ENCODE peak calls at places on chromosomes 1 and 21, in five cellular contexts. E is activated CD8-positive, alpha-beta T cell treated with anti-CD3 and anti-CD28 coated beads for 36 hours; Z is HFF-Myc; I is foreskin fibroblast; C is lung. X is an unnamed sample.

GRCh38 chr1:173190101-173190895 is 16.8 kb downstream of the TNFSF4 start:
- DNase-seq in I (peak; percentile 90), C (peak; percentile 84), Z (peak; percentile 73), E (peak; percentile 16), X (no peak)

GRCh38 chr21:28742527-28742926 is 250.2 kb downstream of the LTN1 start:
- DNase-seq in C (no peak), Z (no peak), I (peak; percentile 81), E (no peak), X (no peak)

GRCh38 chr21:45502600-45502999 is 39.6 kb downstream of the SLC19A1 start:
- DNase-seq in E (no peak), I (no peak), C (no peak), Z (no peak), X (no peak)

GRCh38 chr1:67735806-67736627 is 51.0 kb downstream of the GADD45A start:
- DNase-seq in I (peak; percentile 88), E (peak; percentile 79), Z (peak; percentile 87), C (peak; percentile 61), X (peak; percentile 51)

GRCh38 chr1:119330062-119330939 is 38.3 kb upstream of the HAO2 start:
- DNase-seq in Z (no peak), I (peak; percentile 31), E (no peak), C (no peak), X (no peak)

GRCh38 chr1:38028105-38028591 is 15.6 kb downstream of the UTP11 start:
- DNase-seq in C (no peak), Z (no peak), I (peak; percentile 67), E (peak; percentile 86), X (peak; percentile 81)

GRCh38 chr1:52707927-52708655 is 9.9 kb upstream of the COA7 start:
- DNase-seq in C (no peak), I (peak; percentile 80), E (no peak), Z (no peak), X (no peak)

GRCh38 chr1:154791292-154792278 is 78.5 kb downstream of the KCNN3 start:
- DNase-seq in Z (no peak), C (no peak), E (peak; percentile 95), I (peak; percentile 68), X (peak; percentile 87)

GRCh38 chr1:193412748-193413147 is 226.3 kb upstream of the B3GALT2 start:
- DNase-seq in C (no peak), Z (no peak), I (no peak), E (no peak), X (no peak)

GRCh38 chr1:154329551-154330131 is 4.3 kb downstream of the ATP8B2 start:
- DNase-seq in Z (no peak), I (peak; percentile 44), E (peak; percentile 71), C (no peak), X (no peak)

GRCh38 chr1:79787631-79788030 is 781.1 kb upstream of the ADGRL4 start:
- DNase-seq in C (no peak), E (no peak), I (no peak), Z (no peak), X (no peak)

GRCh38 chr1:42592811-42593210 is 65.4 kb upstream of the PPIH start:
- DNase-seq in E (no peak), Z (no peak), C (no peak), I (no peak), X (no peak)

GRCh38 chr1:41639332-41639936 is 155.0 kb upstream of the EDN2 start:
- DNase-seq in I (peak; percentile 84), E (peak; percentile 90), Z (no peak), C (no peak), X (peak; percentile 64)

GRCh38 chr1:194568610-194569009 is 1382.2 kb upstream of the B3GALT2 start:
- DNase-seq in I (peak; percentile 2), C (no peak), E (no peak), Z (no peak), X (no peak)

DNA sequence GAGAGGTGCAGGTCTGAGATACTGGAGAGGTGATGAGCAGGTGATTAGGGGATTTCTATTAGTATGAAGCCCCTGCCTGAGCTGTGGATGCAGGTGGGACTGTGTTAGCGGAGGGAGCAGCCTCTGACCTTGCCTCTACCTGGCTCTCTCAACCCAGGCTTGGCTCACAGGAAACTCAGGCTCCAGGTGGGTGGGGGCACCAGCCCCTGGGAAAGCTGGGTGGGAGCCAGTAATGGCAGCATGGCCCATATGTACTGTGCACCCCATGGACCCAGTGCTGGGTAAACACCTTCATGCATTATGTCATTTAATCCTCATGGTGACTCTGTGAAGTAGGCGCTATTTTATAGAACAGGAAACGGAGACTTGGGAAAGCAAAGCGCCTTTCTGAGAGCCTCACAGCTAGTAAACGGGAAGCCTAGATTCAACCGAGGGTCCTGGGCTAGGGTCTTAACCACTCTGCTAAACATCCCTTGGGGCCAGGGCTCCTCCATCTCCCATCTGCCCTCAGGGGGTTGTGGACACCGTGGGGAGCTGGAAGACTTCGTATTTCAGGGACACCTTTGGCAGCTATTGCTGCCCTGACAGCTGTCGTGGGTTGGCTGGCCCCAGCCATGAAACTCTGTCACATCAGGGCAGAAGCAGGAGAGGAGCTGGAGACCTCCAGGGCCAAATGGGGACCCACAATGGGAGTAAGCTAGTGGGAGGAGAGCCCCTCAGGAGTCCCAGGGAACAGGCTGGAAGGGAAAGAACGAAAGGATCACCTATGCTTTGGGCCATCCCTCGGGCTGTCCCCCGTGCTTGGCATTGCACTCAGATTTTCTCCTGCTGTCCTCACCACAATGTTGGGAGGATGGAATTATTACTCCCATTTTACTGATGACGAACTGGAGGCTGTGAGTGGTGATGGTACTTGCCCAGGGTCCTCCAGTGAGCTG is 59.6 kb upstream of the CSF3R start:
- DNase-seq in C (no peak), I (no peak), E (no peak), Z (no peak), X (no peak)
- TF ChIP-seq CTCF in C (no peak), I (no peak), E (no peak), Z (no peak), X (no peak)

GRCh38 chr1:91609571-91609970 is 108.9 kb downstream of the CDC7 start:
- DNase-seq in E (no peak), C (no peak), I (peak; percentile 81), Z (peak; percentile 32), X (no peak)
- TF ChIP-seq CTCF in E (no peak), C (no peak), I (no peak), Z (no peak), X (no peak)

DNA sequence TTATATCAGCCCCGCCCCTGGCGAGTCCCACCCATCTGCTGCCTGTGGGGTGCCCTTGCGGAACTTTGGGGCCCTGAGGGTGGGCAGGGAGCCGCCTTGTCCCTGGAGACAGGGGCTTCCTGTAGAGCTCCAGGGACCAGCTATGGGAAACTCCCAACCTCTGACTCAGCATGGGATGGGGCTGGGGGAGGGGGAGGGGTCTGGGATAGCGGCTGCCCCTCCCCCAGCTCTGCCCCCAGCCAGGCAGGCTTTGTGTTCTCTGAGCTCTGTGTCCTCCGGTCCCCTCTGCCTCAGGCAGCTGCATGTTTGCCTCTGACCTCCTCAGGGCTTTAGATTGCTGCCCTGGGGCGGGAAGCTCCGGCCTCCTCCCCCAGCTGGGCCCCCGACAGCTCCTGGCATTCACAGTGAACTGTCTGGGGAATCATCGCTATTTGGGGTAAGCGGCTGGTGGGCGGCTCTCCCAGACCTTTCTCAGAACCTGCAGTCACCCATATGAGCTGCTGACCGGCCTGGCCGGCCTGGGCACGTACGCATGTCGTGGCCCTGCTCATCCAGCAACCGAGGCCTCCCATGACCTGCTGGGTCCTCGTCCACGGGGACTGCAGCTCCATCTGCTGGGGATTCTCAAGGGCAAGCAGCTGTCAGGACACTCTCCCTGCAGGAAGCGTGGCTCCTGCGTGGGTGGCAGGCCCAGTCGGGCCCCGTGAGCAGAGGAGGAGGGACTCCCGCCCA is 17.1 kb downstream of the ARHGEF16 start:
- DNase-seq in Z (no peak), C (no peak), E (no peak), I (peak; percentile 63), X (no peak)
- TF ChIP-seq CTCF in Z (peak; percentile 44), C (no peak), E (no peak), I (peak; percentile 61), X (no peak)

GRCh38 chr1:156458181-156458503 is 42.4 kb downstream of the MEF2D start:
- DNase-seq in C (no peak), I (peak; percentile 83), Z (no peak), E (no peak), X (no peak)

GRCh38 chr1:156460525-156460924 is 40.0 kb downstream of the MEF2D start:
- DNase-seq in I (no peak), Z (no peak), E (no peak), C (no peak), X (no peak)

GRCh38 chr1:156452863-156453262 is 47.7 kb downstream of the MEF2D start:
- DNase-seq in Z (no peak), I (no peak), C (no peak), E (no peak), X (no peak)

GRCh38 chr1:156455362-156455761 is 45.2 kb downstream of the MEF2D start:
- DNase-seq in E (no peak), C (no peak), Z (no peak), I (no peak), X (no peak)

DNA sequence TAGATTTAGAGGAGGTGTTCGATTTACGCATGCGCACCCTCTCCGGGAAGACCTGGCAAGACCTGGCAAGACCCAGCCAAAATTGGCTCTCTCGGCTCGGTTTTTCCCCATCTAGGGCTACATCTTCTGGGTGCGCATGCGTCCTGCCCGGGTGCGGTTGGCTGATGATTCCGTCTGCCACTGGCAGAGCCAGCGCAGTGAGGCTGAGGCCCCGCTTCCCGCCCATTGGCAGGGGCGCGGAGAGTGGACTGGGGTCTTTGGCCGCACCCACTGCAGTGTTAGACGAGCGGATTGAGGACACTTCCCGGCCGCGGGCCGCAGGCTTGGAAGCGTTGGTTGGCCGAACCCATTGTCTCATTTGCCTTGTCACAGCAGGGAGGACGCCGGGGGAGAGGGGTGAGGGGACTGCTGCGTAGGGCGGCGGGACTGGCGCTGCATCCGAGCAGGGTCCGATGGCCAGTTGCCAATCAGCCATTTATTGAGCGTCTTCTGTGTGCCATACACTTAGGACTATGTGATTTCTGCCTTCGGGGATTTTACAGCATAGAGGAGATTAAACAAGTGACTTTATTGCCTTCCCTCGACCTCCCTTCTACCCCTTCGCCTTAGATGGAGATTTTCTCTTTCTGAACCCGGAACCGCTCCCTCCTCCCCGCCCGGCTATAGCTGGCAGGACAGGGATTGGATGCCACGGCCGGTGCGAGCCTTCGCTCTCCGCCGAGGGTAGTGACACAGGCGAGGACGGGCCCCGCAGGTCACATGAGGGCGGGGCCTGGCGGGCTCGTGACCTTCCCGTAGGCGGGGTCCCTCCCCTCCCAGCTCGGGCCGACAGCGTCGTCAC is 43.7 kb downstream of the MEF2D start:
- DNase-seq in E (peak; percentile 99), I (peak; percentile 99), Z (peak; percentile 99), C (peak; percentile 98), X (peak; percentile 97)
- TF ChIP-seq CTCF in E (peak; percentile 1), I (no peak), Z (no peak), C (no peak), X (no peak)

DNA sequence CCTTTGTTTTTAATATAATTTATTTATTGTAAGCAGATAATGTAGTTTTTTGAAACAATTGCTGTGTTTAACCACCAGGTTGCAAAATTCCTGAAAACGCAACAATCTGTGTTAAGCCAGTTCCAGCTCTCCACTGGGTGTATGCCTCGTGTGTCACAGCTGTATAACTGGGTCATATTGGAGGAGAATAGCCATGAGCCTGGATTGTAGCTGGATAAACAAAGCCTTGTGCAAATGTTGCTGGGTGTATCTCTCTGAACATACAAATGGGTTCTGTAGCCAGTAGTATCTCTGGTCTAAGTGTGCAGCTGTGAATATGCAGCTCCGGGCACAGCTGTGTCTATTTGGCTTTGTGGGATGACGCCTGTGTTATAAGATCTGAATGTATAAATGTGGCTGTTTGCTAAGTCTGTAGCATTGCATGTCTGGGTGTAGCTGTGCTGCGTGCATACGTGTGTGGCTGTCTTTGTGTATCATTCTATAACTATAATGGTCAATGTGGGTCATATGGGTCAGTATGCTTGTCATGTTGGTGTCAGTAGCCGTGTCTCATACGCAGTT is 2.7 kb downstream of the TCEA3 start:
- DNase-seq in E (no peak), I (peak; percentile 79), C (no peak), Z (peak; percentile 77), X (no peak)
- TF ChIP-seq CTCF in E (no peak), I (no peak), C (no peak), Z (no peak), X (no peak)

GRCh38 chr1:59568158-59568935 is 246.4 kb upstream of the HOOK1 start:
- DNase-seq in E (no peak), I (peak; percentile 49), Z (no peak), C (no peak), X (no peak)
- TF ChIP-seq CTCF in E (no peak), I (no peak), Z (no peak), C (no peak), X (no peak)

X was measured in GM13976.